ENCODE peak calls at places on chromosomes 11 and 22, in seven cellular contexts. One of them, this sample, is unnamed.

GRCh38 chr22:49404020-49404419 is 423.7 kb downstream of the BRD1 start:
- DNase-seq in HCT116: no peak
- DNase-seq in endodermal cell: peak
- DNase-seq in mammary epithelial cell: no peak
- DNase-seq in brain microvascular endothelial cell: no peak
- DNase-seq in adrenal gland: no peak
- DNase-seq in cardiac muscle cell: no peak
- DNase-seq in this sample: no peak

GRCh38 chr22:28268845-28269244 is 349.8 kb upstream of the PITPNB start:
- DNase-seq in HCT116: no peak
- DNase-seq in endodermal cell: no peak
- DNase-seq in mammary epithelial cell: no peak
- DNase-seq in brain microvascular endothelial cell: no peak
- DNase-seq in adrenal gland: no peak
- DNase-seq in cardiac muscle cell: no peak
- DNase-seq in this sample: no peak

GRCh38 chr22:44557064-44557748 is 59.2 kb upstream of the RTL6 start:
- DNase-seq in HCT116: no peak
- DNase-seq in endodermal cell: no peak
- DNase-seq in mammary epithelial cell: no peak
- DNase-seq in brain microvascular endothelial cell: no peak
- DNase-seq in adrenal gland: no peak
- DNase-seq in cardiac muscle cell: no peak
- DNase-seq in this sample: no peak

GRCh38 chr11:130636672-130637463 is 188.4 kb downstream of the ADAMTS15 start:
- DNase-seq in HCT116: peak
- DNase-seq in endodermal cell: no peak
- DNase-seq in mammary epithelial cell: peak
- DNase-seq in brain microvascular endothelial cell: peak
- DNase-seq in adrenal gland: no peak
- DNase-seq in cardiac muscle cell: no peak
- DNase-seq in this sample: peak

GRCh38 chr22:38733329-38734202 is 22.2 kb downstream of the SUN2 start:
- DNase-seq in HCT116: no peak
- DNase-seq in endodermal cell: peak
- DNase-seq in mammary epithelial cell: no peak
- DNase-seq in brain microvascular endothelial cell: no peak
- DNase-seq in adrenal gland: no peak
- DNase-seq in cardiac muscle cell: peak
- DNase-seq in this sample: peak

GRCh38 chr11:107494036-107494435 is 36.4 kb upstream of the CWF19L2 start:
- DNase-seq in HCT116: no peak
- DNase-seq in endodermal cell: no peak
- DNase-seq in mammary epithelial cell: no peak
- DNase-seq in brain microvascular endothelial cell: no peak
- DNase-seq in adrenal gland: no peak
- DNase-seq in cardiac muscle cell: no peak
- DNase-seq in this sample: no peak

GRCh38 chr11:114027941-114028340 is 31.6 kb upstream of the ZBTB16 start:
- DNase-seq in HCT116: no peak
- DNase-seq in endodermal cell: no peak
- DNase-seq in mammary epithelial cell: no peak
- DNase-seq in brain microvascular endothelial cell: no peak
- DNase-seq in adrenal gland: no peak
- DNase-seq in cardiac muscle cell: no peak
- DNase-seq in this sample: no peak

GRCh38 chr11:34887260-34887659 is 28.9 kb downstream of the APIP start:
- DNase-seq in HCT116: no peak
- DNase-seq in endodermal cell: no peak
- DNase-seq in mammary epithelial cell: no peak
- DNase-seq in brain microvascular endothelial cell: no peak
- DNase-seq in adrenal gland: no peak
- DNase-seq in cardiac muscle cell: no peak
- DNase-seq in this sample: no peak

GRCh38 chr11:10201343-10201742 is 92.7 kb downstream of the SBF2 start:
- DNase-seq in HCT116: no peak
- DNase-seq in endodermal cell: no peak
- DNase-seq in mammary epithelial cell: no peak
- DNase-seq in brain microvascular endothelial cell: no peak
- DNase-seq in adrenal gland: no peak
- DNase-seq in cardiac muscle cell: no peak
- DNase-seq in this sample: no peak

GRCh38 chr11:125950696-125951645 is 5.1 kb downstream of the VSIG10L2 start:
- DNase-seq in HCT116: no peak
- DNase-seq in endodermal cell: no peak
- DNase-seq in mammary epithelial cell: no peak
- DNase-seq in brain microvascular endothelial cell: no peak
- DNase-seq in adrenal gland: no peak
- DNase-seq in cardiac muscle cell: no peak
- DNase-seq in this sample: no peak

GRCh38 chr11:75241036-75241905 is 697 bp downstream of the TPBGL start:
- DNase-seq in HCT116: peak
- DNase-seq in endodermal cell: peak
- DNase-seq in mammary epithelial cell: peak
- DNase-seq in brain microvascular endothelial cell: peak
- DNase-seq in adrenal gland: peak
- DNase-seq in cardiac muscle cell: peak
- DNase-seq in this sample: peak

GRCh38 chr11:31487848-31488247 is 21.6 kb downstream of the IMMP1L start:
- DNase-seq in HCT116: peak
- DNase-seq in endodermal cell: no peak
- DNase-seq in mammary epithelial cell: peak
- DNase-seq in brain microvascular endothelial cell: peak
- DNase-seq in adrenal gland: no peak
- DNase-seq in cardiac muscle cell: peak
- DNase-seq in this sample: no peak

GRCh38 chr11:68643576-68643975 is 40.8 kb upstream of the GAL start:
- DNase-seq in HCT116: peak
- DNase-seq in endodermal cell: no peak
- DNase-seq in mammary epithelial cell: no peak
- DNase-seq in brain microvascular endothelial cell: peak
- DNase-seq in adrenal gland: no peak
- DNase-seq in cardiac muscle cell: no peak
- DNase-seq in this sample: no peak

GRCh38 chr11:57399221-57399620 is 8.8 kb upstream of the PRG2 start:
- DNase-seq in HCT116: no peak
- DNase-seq in endodermal cell: no peak
- DNase-seq in mammary epithelial cell: peak
- DNase-seq in brain microvascular endothelial cell: no peak
- DNase-seq in adrenal gland: no peak
- DNase-seq in cardiac muscle cell: no peak
- DNase-seq in this sample: peak

GRCh38 chr22:22748297-22748743 is 103.9 kb downstream of the GGTLC2 start:
- DNase-seq in HCT116: no peak
- DNase-seq in endodermal cell: peak
- DNase-seq in mammary epithelial cell: peak
- DNase-seq in brain microvascular endothelial cell: peak
- DNase-seq in adrenal gland: peak
- DNase-seq in cardiac muscle cell: no peak
- DNase-seq in this sample: no peak

GRCh38 chr11:134347441-134347840 is 15.7 kb downstream of the GLB1L2 start:
- DNase-seq in HCT116: no peak
- DNase-seq in endodermal cell: no peak
- DNase-seq in mammary epithelial cell: no peak
- DNase-seq in brain microvascular endothelial cell: no peak
- DNase-seq in adrenal gland: no peak
- DNase-seq in cardiac muscle cell: no peak
- DNase-seq in this sample: no peak

GRCh38 chr22:29071261-29072045 is 1.4 kb upstream of the KREMEN1 start:
- DNase-seq in HCT116: no peak
- DNase-seq in endodermal cell: peak
- DNase-seq in mammary epithelial cell: peak
- DNase-seq in brain microvascular endothelial cell: no peak
- DNase-seq in adrenal gland: peak
- DNase-seq in cardiac muscle cell: peak
- DNase-seq in this sample: peak

GRCh38 chr11:8087756-8088155 is 6.7 kb downstream of the TUB start:
- DNase-seq in HCT116: no peak
- DNase-seq in endodermal cell: no peak
- DNase-seq in mammary epithelial cell: no peak
- DNase-seq in brain microvascular endothelial cell: no peak
- DNase-seq in adrenal gland: no peak
- DNase-seq in cardiac muscle cell: no peak
- DNase-seq in this sample: no peak

GRCh38 chr22:47655930-47656329 is 893.5 kb downstream of the TBC1D22A start:
- DNase-seq in HCT116: no peak
- DNase-seq in endodermal cell: no peak
- DNase-seq in mammary epithelial cell: no peak
- DNase-seq in brain microvascular endothelial cell: no peak
- DNase-seq in adrenal gland: no peak
- DNase-seq in cardiac muscle cell: no peak
- DNase-seq in this sample: no peak

GRCh38 chr11:63680842-63681207 is 475 bp upstream of the RTN3 start:
- DNase-seq in HCT116: no peak
- DNase-seq in endodermal cell: no peak
- DNase-seq in mammary epithelial cell: peak
- DNase-seq in brain microvascular endothelial cell: no peak
- DNase-seq in adrenal gland: no peak
- DNase-seq in cardiac muscle cell: no peak
- DNase-seq in this sample: peak

GRCh38 chr11:82775736-82776346 is 42.2 kb upstream of the FAM181B start:
- DNase-seq in HCT116: peak
- DNase-seq in endodermal cell: peak
- DNase-seq in mammary epithelial cell: peak
- DNase-seq in brain microvascular endothelial cell: peak
- DNase-seq in adrenal gland: no peak
- DNase-seq in cardiac muscle cell: peak
- DNase-seq in this sample: peak

DNA sequence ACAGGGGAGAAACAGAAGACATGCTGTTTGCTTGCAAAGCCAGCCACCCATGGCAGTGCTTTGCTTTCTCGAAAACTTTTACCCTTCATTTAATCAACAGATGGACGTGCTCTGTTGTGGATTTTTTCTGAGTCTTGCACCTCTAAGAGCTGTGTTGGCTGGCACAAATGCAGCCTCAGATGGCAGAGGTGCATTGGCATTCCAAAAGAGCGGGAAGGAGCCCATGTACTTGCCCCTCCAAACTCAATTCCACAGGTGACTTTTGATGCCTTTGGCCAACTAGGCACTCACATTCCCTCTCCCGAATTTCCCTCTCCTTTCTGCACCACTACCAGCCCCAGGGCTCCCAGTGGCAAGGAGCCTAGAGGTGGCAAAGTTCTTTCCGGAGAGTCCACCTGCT is 1.2 kb downstream of the KIRREL3 start:
- DNase-seq in HCT116: no peak
- DNase-seq in endodermal cell: no peak
- DNase-seq in mammary epithelial cell: no peak
- DNase-seq in brain microvascular endothelial cell: no peak
- DNase-seq in adrenal gland: no peak
- DNase-seq in cardiac muscle cell: no peak
- DNase-seq in this sample: no peak
- H3K27ac ChIP-seq in HCT116: no peak
- H3K27ac ChIP-seq in endodermal cell: no peak
- H3K27ac ChIP-seq in mammary epithelial cell: no peak
- H3K27ac ChIP-seq in brain microvascular endothelial cell: no peak
- H3K27ac ChIP-seq in adrenal gland: no peak
- H3K27ac ChIP-seq in cardiac muscle cell: no peak
- H3K27ac ChIP-seq in this sample: no peak

DNA sequence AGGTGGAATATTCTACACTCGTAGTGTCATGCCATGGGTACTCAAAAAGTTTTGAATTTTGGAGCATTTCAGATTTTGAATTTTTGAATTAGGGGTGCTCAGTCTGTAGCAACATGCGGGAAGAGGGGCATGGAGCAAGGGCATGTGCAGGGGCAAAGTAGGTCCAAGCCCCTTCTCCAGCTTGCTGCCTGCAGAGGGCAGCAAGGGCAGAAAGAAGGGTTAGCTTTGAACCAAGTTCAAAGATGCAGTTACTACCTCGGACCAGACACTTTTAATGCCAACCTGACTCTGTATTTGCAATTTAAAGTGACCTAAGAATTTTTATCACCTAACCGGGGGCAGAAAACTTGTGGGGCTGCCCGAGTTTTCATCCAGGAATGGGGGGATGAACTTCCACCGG is 68.2 kb downstream of the CD82 start:
- DNase-seq in HCT116: no peak
- DNase-seq in endodermal cell: peak
- DNase-seq in mammary epithelial cell: no peak
- DNase-seq in brain microvascular endothelial cell: no peak
- DNase-seq in adrenal gland: peak
- DNase-seq in cardiac muscle cell: peak
- DNase-seq in this sample: no peak
- TF ChIP-seq CTCF in HCT116: peak
- TF ChIP-seq CTCF in endodermal cell: peak
- TF ChIP-seq CTCF in mammary epithelial cell: no peak
- TF ChIP-seq CTCF in brain microvascular endothelial cell: peak
- TF ChIP-seq CTCF in adrenal gland: peak
- TF ChIP-seq CTCF in cardiac muscle cell: peak
- TF ChIP-seq CTCF in this sample: no peak

GRCh38 chr11:44016546-44017442 is 31.0 kb upstream of the ACCSL start:
- DNase-seq in HCT116: no peak
- DNase-seq in endodermal cell: no peak
- DNase-seq in mammary epithelial cell: no peak
- DNase-seq in brain microvascular endothelial cell: no peak
- DNase-seq in adrenal gland: peak
- DNase-seq in cardiac muscle cell: no peak
- DNase-seq in this sample: no peak

GRCh38 chr11:44016129-44016528 is 31.7 kb upstream of the ACCSL start:
- DNase-seq in HCT116: no peak
- DNase-seq in endodermal cell: no peak
- DNase-seq in mammary epithelial cell: no peak
- DNase-seq in brain microvascular endothelial cell: peak
- DNase-seq in adrenal gland: peak
- DNase-seq in cardiac muscle cell: no peak
- DNase-seq in this sample: no peak

GRCh38 chr11:44018127-44018521 is 29.7 kb upstream of the ACCSL start:
- DNase-seq in HCT116: no peak
- DNase-seq in endodermal cell: no peak
- DNase-seq in mammary epithelial cell: no peak
- DNase-seq in brain microvascular endothelial cell: no peak
- DNase-seq in adrenal gland: peak
- DNase-seq in cardiac muscle cell: no peak
- DNase-seq in this sample: no peak

GRCh38 chr11:44015624-44016007 is 32.2 kb upstream of the ACCSL start:
- DNase-seq in HCT116: no peak
- DNase-seq in endodermal cell: no peak
- DNase-seq in mammary epithelial cell: no peak
- DNase-seq in brain microvascular endothelial cell: no peak
- DNase-seq in adrenal gland: no peak
- DNase-seq in cardiac muscle cell: no peak
- DNase-seq in this sample: no peak

GRCh38 chr11:44017443-44018126 is 30.2 kb upstream of the ACCSL start:
- DNase-seq in HCT116: no peak
- DNase-seq in endodermal cell: no peak
- DNase-seq in mammary epithelial cell: no peak
- DNase-seq in brain microvascular endothelial cell: no peak
- DNase-seq in adrenal gland: no peak
- DNase-seq in cardiac muscle cell: no peak
- DNase-seq in this sample: no peak
- H3K27ac ChIP-seq in HCT116: no peak
- H3K27ac ChIP-seq in endodermal cell: no peak
- H3K27ac ChIP-seq in mammary epithelial cell: no peak
- H3K27ac ChIP-seq in brain microvascular endothelial cell: no peak
- H3K27ac ChIP-seq in adrenal gland: no peak
- H3K27ac ChIP-seq in cardiac muscle cell: no peak
- H3K27ac ChIP-seq in this sample: no peak

DNA sequence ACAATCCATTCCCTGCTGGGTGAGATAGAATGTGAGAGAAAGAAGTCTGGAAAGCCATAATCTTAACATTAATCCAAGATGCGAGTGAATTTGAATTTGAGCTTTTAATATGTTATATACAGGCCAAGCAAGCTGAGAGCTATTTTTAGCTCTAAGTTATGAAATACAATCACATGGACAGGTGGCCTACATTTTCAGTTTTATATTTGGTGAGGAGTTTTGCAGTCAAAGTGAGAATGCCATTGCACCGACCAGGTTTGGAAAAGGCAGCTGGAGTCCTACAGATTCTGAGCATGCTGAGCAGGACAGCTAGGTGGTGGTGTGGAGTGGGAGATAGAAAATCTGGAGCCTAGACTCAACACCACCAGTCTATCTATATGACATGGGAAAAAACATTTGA is 12.0 kb downstream of the OR5B21 start:
- DNase-seq in HCT116: no peak
- DNase-seq in endodermal cell: no peak
- DNase-seq in mammary epithelial cell: no peak
- DNase-seq in brain microvascular endothelial cell: no peak
- DNase-seq in adrenal gland: no peak
- DNase-seq in cardiac muscle cell: no peak
- DNase-seq in this sample: no peak
- TF ChIP-seq CTCF in HCT116: no peak
- TF ChIP-seq CTCF in endodermal cell: peak
- TF ChIP-seq CTCF in mammary epithelial cell: no peak
- TF ChIP-seq CTCF in brain microvascular endothelial cell: no peak
- TF ChIP-seq CTCF in adrenal gland: no peak
- TF ChIP-seq CTCF in cardiac muscle cell: no peak
- TF ChIP-seq CTCF in this sample: no peak